ENCODE peak calls at places on chromosomes 2 and 18, in five cellular contexts. One of them, this sample, is unnamed.

GRCh38 chr18:41096504-41096903 is 858.5 kb upstream of the PIK3C3 start:
- DNase-seq in K562: no peak
- DNase-seq in HepG2: no peak
- DNase-seq in GM12878: no peak
- DNase-seq in SK-N-SH: peak; percentile 1
- DNase-seq in this sample: no peak

GRCh38 chr2:28691774-28692281 is 59.8 kb upstream of the PPP1CB start:
- DNase-seq in K562: no peak
- DNase-seq in HepG2: peak; percentile 92
- DNase-seq in GM12878: no peak
- DNase-seq in SK-N-SH: peak; percentile 31
- DNase-seq in this sample: no peak

GRCh38 chr18:42183746-42184145 is 228.7 kb downstream of the PIK3C3 start:
- DNase-seq in K562: no peak
- DNase-seq in HepG2: no peak
- DNase-seq in GM12878: no peak
- DNase-seq in SK-N-SH: no peak
- DNase-seq in this sample: no peak

GRCh38 chr2:232833830-232834229 is 36.2 kb upstream of the SNORC start:
- DNase-seq in K562: no peak
- DNase-seq in HepG2: no peak
- DNase-seq in GM12878: no peak
- DNase-seq in SK-N-SH: no peak
- DNase-seq in this sample: no peak

GRCh38 chr18:53153281-53153680 is 813.3 kb downstream of the DCC start:
- DNase-seq in K562: no peak
- DNase-seq in HepG2: peak; percentile 2
- DNase-seq in GM12878: no peak
- DNase-seq in SK-N-SH: no peak
- DNase-seq in this sample: peak; percentile 4

GRCh38 chr2:43192939-43193651 is 33.3 kb downstream of the ZFP36L2 start:
- DNase-seq in K562: no peak
- DNase-seq in HepG2: peak; percentile 37
- DNase-seq in GM12878: no peak
- DNase-seq in SK-N-SH: no peak
- DNase-seq in this sample: no peak

GRCh38 chr2:128314026-128314347 is 4.7 kb downstream of the HS6ST1 start:
- DNase-seq in K562: no peak
- DNase-seq in HepG2: no peak
- DNase-seq in GM12878: no peak
- DNase-seq in SK-N-SH: no peak
- DNase-seq in this sample: no peak

GRCh38 chr18:68679531-68679930 is 35.4 kb downstream of the TMX3 start:
- DNase-seq in K562: no peak
- DNase-seq in HepG2: no peak
- DNase-seq in GM12878: no peak
- DNase-seq in SK-N-SH: no peak
- DNase-seq in this sample: no peak

GRCh38 chr2:38409904-38410167 is 32.8 kb upstream of the ATL2 start:
- DNase-seq in K562: no peak
- DNase-seq in HepG2: no peak
- DNase-seq in GM12878: no peak
- DNase-seq in SK-N-SH: no peak
- DNase-seq in this sample: no peak

GRCh38 chr2:68368657-68369339 is 3.7 kb downstream of the PLEK start:
- DNase-seq in K562: no peak
- DNase-seq in HepG2: no peak
- DNase-seq in GM12878: no peak
- DNase-seq in SK-N-SH: no peak
- DNase-seq in this sample: no peak

GRCh38 chr2:226411727-226412360 is 387.8 kb downstream of the IRS1 start:
- DNase-seq in K562: no peak
- DNase-seq in HepG2: peak; percentile 95
- DNase-seq in GM12878: no peak
- DNase-seq in SK-N-SH: no peak
- DNase-seq in this sample: no peak

GRCh38 chr2:42118759-42119569 is 50.2 kb upstream of the EML4 start:
- DNase-seq in K562: no peak
- DNase-seq in HepG2: no peak
- DNase-seq in GM12878: no peak
- DNase-seq in SK-N-SH: no peak
- DNase-seq in this sample: no peak

GRCh38 chr2:138718405-138718804 is 61.8 kb downstream of the NXPH2 start:
- DNase-seq in K562: no peak
- DNase-seq in HepG2: no peak
- DNase-seq in GM12878: no peak
- DNase-seq in SK-N-SH: no peak
- DNase-seq in this sample: no peak

GRCh38 chr18:48764452-48764851 is 186.3 kb downstream of the SMAD7 start:
- DNase-seq in K562: no peak
- DNase-seq in HepG2: no peak
- DNase-seq in GM12878: no peak
- DNase-seq in SK-N-SH: no peak
- DNase-seq in this sample: no peak

GRCh38 chr2:69693472-69694450 is 48.2 kb upstream of the ANXA4 start:
- DNase-seq in K562: no peak
- DNase-seq in HepG2: no peak
- DNase-seq in GM12878: peak; percentile 63
- DNase-seq in SK-N-SH: no peak
- DNase-seq in this sample: no peak

GRCh38 chr2:218263817-218264611 is 3.2 kb downstream of the GPBAR1 start:
- DNase-seq in K562: no peak
- DNase-seq in HepG2: no peak
- DNase-seq in GM12878: no peak
- DNase-seq in SK-N-SH: no peak
- DNase-seq in this sample: no peak

GRCh38 chr2:128456281-128456680 is 137.6 kb upstream of the HS6ST1 start:
- DNase-seq in K562: no peak
- DNase-seq in HepG2: no peak
- DNase-seq in GM12878: no peak
- DNase-seq in SK-N-SH: no peak
- DNase-seq in this sample: no peak

GRCh38 chr2:192005214-192005613 is 158.3 kb upstream of the CAVIN2 start:
- DNase-seq in K562: no peak
- DNase-seq in HepG2: no peak
- DNase-seq in GM12878: no peak
- DNase-seq in SK-N-SH: no peak
- DNase-seq in this sample: no peak

GRCh38 chr18:24019641-24020331 is 5.2 kb downstream of the TTC39C start:
- DNase-seq in K562: no peak
- DNase-seq in HepG2: no peak
- DNase-seq in GM12878: peak; percentile 83
- DNase-seq in SK-N-SH: no peak
- DNase-seq in this sample: no peak

GRCh38 chr2:144288428-144288827 is 231.5 kb downstream of the ZEB2 start:
- DNase-seq in K562: no peak
- DNase-seq in HepG2: no peak
- DNase-seq in GM12878: no peak
- DNase-seq in SK-N-SH: no peak
- DNase-seq in this sample: no peak

DNA sequence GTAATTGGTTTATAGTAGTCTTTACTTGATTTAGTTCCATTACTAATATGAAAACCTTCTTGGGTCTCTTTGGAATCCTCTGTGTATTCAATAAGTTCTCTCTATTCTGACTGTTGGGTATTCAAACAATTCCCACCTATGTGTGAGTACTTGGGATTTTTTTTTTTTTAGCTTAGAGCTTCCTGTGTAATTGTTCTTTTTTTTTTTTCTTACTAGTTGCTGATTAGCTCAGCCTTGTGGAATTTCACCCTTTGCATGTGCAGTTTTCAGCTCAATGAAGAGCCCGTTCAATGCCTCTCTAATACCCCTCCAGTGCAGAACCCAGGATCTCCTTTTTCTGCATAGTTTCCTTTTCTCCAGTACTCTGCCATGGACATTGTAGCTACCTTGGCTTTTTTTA is 339.1 kb upstream of the GALNT5 start:
- DNase-seq in K562: no peak
- DNase-seq in HepG2: no peak
- DNase-seq in GM12878: no peak
- DNase-seq in SK-N-SH: no peak
- DNase-seq in this sample: no peak
- TF ChIP-seq FOXM1 in K562: no peak
- TF ChIP-seq FOXM1 in HepG2: no peak
- TF ChIP-seq FOXM1 in GM12878: no peak
- TF ChIP-seq FOXM1 in SK-N-SH: no peak
- TF ChIP-seq FOXM1 in this sample: no peak

DNA sequence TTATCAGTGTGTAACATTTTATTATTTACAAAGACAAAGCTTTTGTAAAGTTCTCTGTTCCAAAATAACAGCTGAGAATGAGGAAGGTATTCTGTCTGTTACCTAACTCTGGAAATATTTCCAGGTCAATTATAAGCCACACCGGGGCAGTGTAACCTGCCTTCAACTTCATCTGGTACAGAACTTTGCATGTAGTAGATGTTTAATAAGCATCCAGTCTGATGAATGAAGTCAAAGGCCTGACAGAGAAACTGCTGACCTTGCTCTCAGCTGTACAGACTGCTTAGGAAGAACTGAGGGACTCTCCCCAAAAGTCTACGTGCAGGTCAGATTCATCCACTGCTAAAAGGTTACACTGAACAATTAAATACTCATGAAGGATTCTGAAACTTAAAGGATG is 43.3 kb downstream of the WDFY1 start:
- DNase-seq in K562: no peak
- DNase-seq in HepG2: peak; percentile 55
- DNase-seq in GM12878: no peak
- DNase-seq in SK-N-SH: no peak
- DNase-seq in this sample: no peak
- TF ChIP-seq FOXM1 in K562: no peak
- TF ChIP-seq FOXM1 in HepG2: no peak
- TF ChIP-seq FOXM1 in GM12878: no peak
- TF ChIP-seq FOXM1 in SK-N-SH: no peak
- TF ChIP-seq FOXM1 in this sample: no peak

DNA sequence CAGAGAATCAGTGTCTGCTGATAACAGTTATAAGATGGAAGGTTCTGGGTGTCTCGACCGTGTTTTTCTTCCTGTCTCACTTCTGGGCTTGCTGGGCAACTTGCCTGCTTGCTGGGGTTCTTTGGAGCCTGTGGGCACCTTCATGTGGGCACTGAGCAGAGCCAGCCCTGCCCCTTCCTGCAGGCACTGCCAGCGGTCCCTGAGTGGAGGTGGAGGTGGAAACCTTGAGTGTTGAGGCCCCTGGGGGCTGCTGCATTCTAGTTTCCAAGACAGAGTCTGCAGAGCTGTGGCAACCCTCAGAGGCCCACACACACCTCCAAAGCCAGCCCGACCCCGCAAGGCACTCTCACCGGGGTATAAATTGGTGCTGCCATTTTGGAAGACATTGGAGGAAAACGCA is 185.6 kb downstream of the FAM210A start:
- DNase-seq in K562: no peak
- DNase-seq in HepG2: no peak
- DNase-seq in GM12878: no peak
- DNase-seq in SK-N-SH: no peak
- DNase-seq in this sample: no peak
- TF ChIP-seq FOXM1 in K562: no peak
- TF ChIP-seq FOXM1 in HepG2: no peak
- TF ChIP-seq FOXM1 in GM12878: no peak
- TF ChIP-seq FOXM1 in SK-N-SH: no peak
- TF ChIP-seq FOXM1 in this sample: no peak

GRCh38 chr18:79903787-79904356 is 47.6 kb downstream of the SLC66A2 start:
- DNase-seq in K562: no peak
- DNase-seq in HepG2: no peak
- DNase-seq in GM12878: no peak
- DNase-seq in SK-N-SH: no peak
- DNase-seq in this sample: no peak
- TF ChIP-seq FOXM1 in K562: no peak
- TF ChIP-seq FOXM1 in HepG2: no peak
- TF ChIP-seq FOXM1 in GM12878: no peak
- TF ChIP-seq FOXM1 in SK-N-SH: no peak
- TF ChIP-seq FOXM1 in this sample: no peak

DNA sequence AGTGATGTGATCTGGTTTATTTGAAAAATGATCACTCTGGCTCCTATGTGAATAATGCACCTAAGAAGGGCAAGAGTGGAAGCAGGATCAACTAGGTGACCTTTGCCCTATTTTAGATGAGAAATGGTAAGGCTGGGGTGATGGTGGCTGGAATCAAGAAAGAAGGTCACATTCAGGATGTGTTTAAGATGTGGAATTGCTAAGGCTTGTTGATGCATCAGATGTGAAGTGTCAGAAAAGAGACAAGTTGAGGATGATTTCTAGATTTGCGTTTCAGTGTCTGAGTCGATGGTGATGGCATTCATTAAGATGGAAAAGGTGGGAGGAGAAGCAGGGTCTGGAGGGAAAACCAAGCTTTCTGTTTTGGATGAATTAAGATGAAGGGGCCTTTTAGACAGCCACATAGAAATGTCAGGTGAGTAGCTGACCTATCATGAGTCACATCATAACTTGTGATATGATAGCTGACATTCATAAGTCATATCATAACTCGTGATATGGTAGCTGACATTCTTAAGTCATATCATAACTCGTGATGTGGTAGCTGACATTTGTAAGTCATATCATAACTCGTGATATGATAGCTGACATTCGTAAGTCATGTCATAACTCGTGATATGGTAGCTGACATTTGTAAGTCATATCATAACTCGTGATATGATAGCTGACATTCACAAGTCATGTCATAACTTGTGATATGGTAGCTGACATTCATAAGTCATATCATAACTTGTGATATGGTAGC is 101.2 kb upstream of the SEC11C start:
- DNase-seq in K562: no peak
- DNase-seq in HepG2: no peak
- DNase-seq in GM12878: no peak
- DNase-seq in SK-N-SH: no peak
- DNase-seq in this sample: no peak
- TF ChIP-seq FOXM1 in K562: no peak
- TF ChIP-seq FOXM1 in HepG2: no peak
- TF ChIP-seq FOXM1 in GM12878: no peak
- TF ChIP-seq FOXM1 in SK-N-SH: no peak
- TF ChIP-seq FOXM1 in this sample: no peak

DNA sequence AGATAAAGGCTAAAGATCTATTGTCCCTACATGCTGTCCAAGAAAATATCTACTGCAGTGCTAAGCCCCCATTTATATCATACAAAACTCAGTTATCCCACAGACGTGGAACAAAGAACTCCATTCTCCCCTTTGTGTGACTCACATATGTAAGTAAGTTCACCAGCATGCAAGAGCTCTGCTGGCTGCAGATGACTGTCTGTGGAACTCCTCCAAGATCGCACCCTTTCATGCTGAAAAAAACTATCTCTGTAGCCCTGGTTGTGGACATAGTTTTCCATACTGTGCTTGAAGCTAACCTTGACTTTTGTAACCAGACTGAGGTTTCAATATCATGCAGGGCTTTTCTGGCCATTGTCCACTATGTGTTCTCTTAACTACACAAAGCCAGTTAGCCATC is 207.1 kb downstream of the ZNF521 start:
- DNase-seq in K562: no peak
- DNase-seq in HepG2: peak; percentile 0
- DNase-seq in GM12878: no peak
- DNase-seq in SK-N-SH: no peak
- DNase-seq in this sample: no peak
- TF ChIP-seq FOXM1 in K562: no peak
- TF ChIP-seq FOXM1 in HepG2: no peak
- TF ChIP-seq FOXM1 in GM12878: no peak
- TF ChIP-seq FOXM1 in SK-N-SH: no peak
- TF ChIP-seq FOXM1 in this sample: no peak

GRCh38 chr2:203399031-203399430 is 70.8 kb downstream of the ABI2 start:
- DNase-seq in K562: no peak
- DNase-seq in HepG2: no peak
- DNase-seq in GM12878: no peak
- DNase-seq in SK-N-SH: no peak
- DNase-seq in this sample: no peak
- TF ChIP-seq FOXM1 in K562: no peak
- TF ChIP-seq FOXM1 in HepG2: no peak
- TF ChIP-seq FOXM1 in GM12878: no peak
- TF ChIP-seq FOXM1 in SK-N-SH: no peak
- TF ChIP-seq FOXM1 in this sample: no peak

This sample was measured in HEK293T.